ENCODE peak calls at places on chromosome 17, in ten cellular contexts. B is fibroblast of lung, N is hepatocyte, O is MM.1S, K is heart left ventricle, E is adrenal gland, U is stomach, T is Peyer's patch, C is OCI-LY7, A is cardiac muscle cell. G is an unnamed sample. For H3K4me1, the result is how much of the 10 kb centered on the place peaks cover.

GRCh38 chr17:43860077-43860725 is 13.2 kb downstream of the CD300LG start:
- DNase-seq in T (no peak), K (no peak), E (peak), A (peak), B (no peak), N (no peak), O (no peak), C (no peak), U (no peak), G (no peak)

GRCh38 chr17:42647778-42648177 is 11.3 kb upstream of the TUBG2 start:
- DNase-seq in E (no peak), A (no peak), C (peak), U (no peak), K (no peak), O (no peak), N (no peak), B (no peak), T (no peak), G (no peak)

GRCh38 chr17:79623786-79624657 is 13.2 kb upstream of the RBFOX3 start:
- DNase-seq in B (no peak), C (no peak), N (no peak), T (no peak), E (peak), O (no peak), K (peak), U (no peak), A (no peak), G (no peak)

GRCh38 chr17:68378202-68379149 is 78.8 kb downstream of the WIPI1 start:
- DNase-seq in N (peak), C (no peak), T (peak), U (peak), O (no peak), K (peak), B (peak), E (peak), A (peak), G (no peak)

GRCh38 chr17:35750526-35751395 is 2.3 kb downstream of the GAS2L2 start:
- DNase-seq in O (no peak), N (no peak), B (no peak), K (no peak), C (no peak), E (no peak), A (no peak), T (no peak), U (no peak), G (no peak)

GRCh38 chr17:63278731-63279442 is 167.2 kb downstream of the CYB561 start:
- DNase-seq in O (no peak), A (no peak), B (no peak), U (no peak), C (no peak), E (no peak), T (no peak), K (no peak), N (no peak), G (no peak)

GRCh38 chr17:75723201-75723930 is 2.1 kb downstream of the ITGB4 start:
- DNase-seq in C (no peak), A (no peak), O (no peak), E (no peak), U (peak), T (no peak), B (no peak), N (peak), K (peak), G (no peak)

GRCh38 chr17:13626703-13627102 is 25.0 kb upstream of the HS3ST3A1 start:
- DNase-seq in A (peak), K (no peak), T (no peak), B (peak), C (no peak), N (no peak), O (no peak), U (no peak), E (no peak), G (no peak)

GRCh38 chr17:40514013-40514875 is 12.8 kb upstream of the TNS4 start:
- DNase-seq in E (no peak), T (no peak), O (no peak), C (no peak), K (peak), B (no peak), N (no peak), A (no peak), U (no peak), G (no peak)
- H3K4me1 ChIP-seq in E (under half), T (under half), O (under half), C (under half), K (under half), B (under half), N (under half), A (under half), U (under half), G (under half)

GRCh38 chr17:49266233-49266632 is 35.6 kb upstream of the PHOSPHO1 start:
- DNase-seq in T (no peak), B (no peak), A (no peak), U (no peak), O (no peak), E (no peak), N (no peak), K (no peak), C (no peak), G (no peak)
- TF ChIP-seq CTCF in T (no peak), B (no peak), A (no peak), U (no peak), O (no peak), E (no peak), N (no peak), K (no peak), C (no peak), G (no peak)

GRCh38 chr17:17837966-17838962 is 1.5 kb upstream of the SREBF1 start:
- DNase-seq in E (peak), B (peak), C (peak), A (peak), U (no peak), K (peak), T (no peak), N (peak), O (no peak), G (no peak)
- H3K4me1 ChIP-seq in E (half or more), B (under half), C (half or more), A (half or more), U (half or more), K (half or more), T (under half), N (half or more), O (half or more), G (under half)

DNA sequence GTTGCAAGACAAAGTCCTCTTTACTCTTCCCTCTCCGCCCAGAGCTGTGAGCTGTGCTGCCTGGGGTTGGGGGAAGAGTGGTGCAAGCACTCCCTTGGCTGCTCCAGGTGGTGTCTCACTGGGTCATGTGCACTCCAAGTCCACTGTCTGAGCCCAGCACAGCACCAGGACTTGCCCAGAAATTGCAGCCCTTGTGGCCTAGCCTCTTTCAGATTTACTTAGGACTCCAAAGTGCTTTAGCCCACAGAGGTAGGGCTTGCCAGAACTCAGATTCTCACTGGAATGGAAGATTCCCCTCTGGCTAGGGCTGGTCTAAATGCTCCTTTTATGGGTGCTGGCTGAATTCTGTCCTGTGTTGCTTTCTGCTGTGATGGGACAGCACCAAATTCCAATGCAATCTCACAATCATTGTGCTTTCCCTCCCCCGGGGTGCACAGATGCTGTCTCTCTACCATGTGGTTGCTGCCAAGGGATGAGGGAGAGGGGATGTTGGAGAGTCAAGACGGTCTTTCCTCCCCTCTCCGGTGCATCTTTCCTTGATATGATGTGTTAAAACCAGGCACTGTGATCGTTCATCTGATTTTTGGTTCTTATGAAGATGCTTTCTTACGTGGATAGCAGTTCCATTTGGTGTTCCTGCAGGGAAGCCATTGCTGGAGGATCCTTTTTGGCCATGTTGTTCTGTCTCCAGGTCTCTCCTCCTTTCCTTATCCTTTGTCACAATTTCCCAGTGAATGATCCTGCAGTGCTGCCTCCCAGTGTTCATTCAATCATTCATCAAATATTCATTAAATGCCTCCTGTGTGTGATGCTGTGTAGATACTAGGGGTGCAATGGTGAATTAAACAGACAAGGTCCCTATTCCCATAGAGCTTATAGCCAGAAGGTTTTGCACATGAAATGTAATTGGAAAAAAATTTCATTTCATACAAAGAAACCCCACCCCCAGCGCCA is 216.3 kb downstream of the SPECC1 start:
- DNase-seq in E (no peak), A (no peak), K (no peak), T (no peak), C (no peak), B (peak), N (no peak), U (no peak), O (no peak), G (no peak)
- TF ChIP-seq CTCF in E (no peak), A (peak), K (no peak), T (peak), C (no peak), B (no peak), N (peak), U (no peak), O (no peak), G (no peak)

G was measured in BE2C.